ENCODE peak calls at places on chromosomes 5 and 9, in five cellular contexts. N is heart right ventricle, R is uterus, D is SK-N-SH, L is fibroblast of lung. V is an unnamed sample.

GRCh38 chr5:140497897-140498296 is 49.6 kb upstream of the EIF4EBP3 start:
- DNase-seq in D (no peak), R (no peak), L (no peak), N (no peak), V (no peak)

GRCh38 chr5:136032564-136032963 is 3.8 kb downstream of the TGFBI start:
- DNase-seq in L (peak; percentile 66), R (no peak), D (no peak), N (no peak), V (peak; percentile 94)

GRCh38 chr5:167950126-167950721 is 341.2 kb upstream of the WWC1 start:
- DNase-seq in R (no peak), D (no peak), N (no peak), L (peak; percentile 72), V (peak; percentile 50)

GRCh38 chr5:87412417-87413115 is at the start of gene CCNH:
- DNase-seq in R (peak; percentile 99), D (peak; percentile 86), N (peak; percentile 99), L (peak; percentile 98), V (peak; percentile 96)

GRCh38 chr5:56447232-56447631 is 214.1 kb upstream of the ANKRD55 start:
- DNase-seq in R (no peak), L (no peak), D (no peak), N (no peak), V (no peak)

GRCh38 chr9:134811673-134812668 is 68.6 kb upstream of the FCN2 start:
- DNase-seq in R (no peak), L (peak; percentile 61), N (no peak), D (no peak), V (no peak)

GRCh38 chr9:87646546-87646945 is 79.4 kb upstream of the CTSL start:
- DNase-seq in D (no peak), L (no peak), N (no peak), R (no peak), V (no peak)

GRCh38 chr5:179549973-179550510 is 312 bp upstream of the RUFY1 start:
- DNase-seq in R (no peak), N (no peak), D (peak; percentile 59), L (peak; percentile 52), V (peak; percentile 28)

GRCh38 chr5:54063817-54064216 is 246.6 kb downstream of the ARL15 start:
- DNase-seq in L (peak; percentile 71), R (no peak), N (no peak), D (no peak), V (no peak)

GRCh38 chr5:140042551-140043507 is at the start of gene NRG2:
- DNase-seq in R (peak; percentile 67), L (peak; percentile 30), D (peak; percentile 94), N (peak; percentile 77), V (no peak)

GRCh38 chr5:54484219-54484894 is 28.9 kb downstream of the HSPB3 start:
- DNase-seq in D (no peak), L (no peak), R (no peak), N (no peak), V (no peak)

GRCh38 chr5:176525677-176526076 is 11.5 kb downstream of the RNF44 start:
- DNase-seq in L (no peak), R (no peak), D (no peak), N (no peak), V (no peak)

GRCh38 chr9:115595951-115596742 is 478.2 kb upstream of the TNC start:
- DNase-seq in D (no peak), R (no peak), L (peak; percentile 59), N (no peak), V (no peak)

GRCh38 chr5:145936401-145937131 is at the start of gene SH3RF2:
- DNase-seq in N (peak; percentile 40), R (no peak), L (peak; percentile 63), D (no peak), V (peak; percentile 79)

GRCh38 chr9:130483281-130483949 is 38.7 kb downstream of the ASS1 start:
- DNase-seq in D (peak; percentile 75), R (no peak), N (no peak), L (no peak), V (no peak)

GRCh38 chr9:113611461-113612215 is 148.1 kb downstream of the RGS3 start:
- DNase-seq in R (no peak), D (no peak), L (no peak), N (no peak), V (no peak)

GRCh38 chr5:141234109-141234508 is 11.0 kb downstream of the PCDHB14 start:
- DNase-seq in L (peak; percentile 4), R (no peak), D (no peak), N (no peak), V (no peak)

GRCh38 chr5:87210743-87211142 is 56.9 kb upstream of the RASA1 start:
- DNase-seq in D (no peak), L (no peak), N (no peak), R (no peak), V (peak; percentile 86)

GRCh38 chr9:93658184-93658925 is 82.0 kb downstream of the PHF2 start:
- DNase-seq in R (no peak), L (no peak), D (no peak), N (no peak), V (no peak)

GRCh38 chr9:36823934-36824333 is 210.1 kb downstream of the PAX5 start:
- DNase-seq in L (no peak), R (no peak), D (no peak), N (no peak), V (no peak)

GRCh38 chr9:91811024-91811909 is 138.8 kb downstream of the ROR2 start:
- DNase-seq in L (no peak), D (peak; percentile 63), R (no peak), N (no peak), V (no peak)

GRCh38 chr9:78788101-78788500 is 491.2 kb downstream of the PSAT1 start:
- DNase-seq in N (no peak), D (no peak), L (peak; percentile 23), R (no peak), V (no peak)

GRCh38 chr5:106522296-106522695 is 1148.4 kb downstream of the EFNA5 start:
- DNase-seq in D (no peak), N (no peak), R (no peak), L (peak; percentile 34), V (no peak)

GRCh38 chr9:68980341-68980914 is 33.5 kb downstream of the PRKACG start:
- DNase-seq in R (no peak), L (no peak), D (no peak), N (no peak), V (no peak)

GRCh38 chr5:81134066-81134465 is 99.1 kb upstream of the CKMT2 start:
- DNase-seq in R (no peak), L (no peak), N (no peak), D (no peak), V (peak; percentile 27)

GRCh38 chr9:124038239-124038638 is 26.7 kb downstream of the LHX2 start:
- DNase-seq in R (no peak), D (no peak), N (no peak), L (no peak), V (no peak)
- H3K27me3 ChIP-seq in R (peaks cover 8% of the 10 kb centered on the region), D (peaks cover 49% of the 10 kb centered on the region), N (peaks cover 78% of the 10 kb centered on the region), L (peaks cover 27% of the 10 kb centered on the region), V (peaks cover 25% of the 10 kb centered on the region)

GRCh38 chr5:149855371-149855770 is 89.2 kb downstream of the PDE6A start:
- DNase-seq in D (no peak), N (no peak), R (no peak), L (peak; percentile 45), V (no peak)

GRCh38 chr5:149853019-149853648 is 91.5 kb downstream of the PDE6A start:
- DNase-seq in D (peak; percentile 73), R (peak; percentile 82), N (peak; percentile 80), L (peak; percentile 82), V (peak; percentile 56)

GRCh38 chr5:149851211-149851610 is 93.4 kb downstream of the PDE6A start:
- DNase-seq in D (no peak), L (no peak), N (no peak), R (no peak), V (no peak)

GRCh38 chr5:149854881-149855280 is 89.7 kb downstream of the PDE6A start:
- DNase-seq in N (no peak), L (no peak), D (no peak), R (no peak), V (no peak)

GRCh38 chr5:149853701-149854100 is 90.9 kb downstream of the PDE6A start:
- DNase-seq in R (no peak), D (no peak), L (no peak), N (no peak), V (no peak)
- TF ChIP-seq CTCF in R (no peak), D (no peak), L (no peak), N (no peak), V (no peak)

GRCh38 chr9:34665381-34666250 is 3.2 kb upstream of the CCL27 start:
- DNase-seq in L (peak; percentile 95), R (peak; percentile 98), D (peak; percentile 96), N (peak; percentile 96), V (peak; percentile 86)

GRCh38 chr9:34665109-34665380 is 2.6 kb upstream of the CCL27 start:
- DNase-seq in L (no peak), R (no peak), N (no peak), D (no peak), V (no peak)

GRCh38 chr9:34662544-34663295 is at the start of gene CCL27:
- DNase-seq in L (no peak), N (no peak), D (no peak), R (no peak), V (peak; percentile 80)

GRCh38 chr9:34663296-34663590 is 786 bp upstream of the CCL27 start:
- DNase-seq in N (no peak), L (no peak), R (no peak), D (no peak), V (no peak)

DNA sequence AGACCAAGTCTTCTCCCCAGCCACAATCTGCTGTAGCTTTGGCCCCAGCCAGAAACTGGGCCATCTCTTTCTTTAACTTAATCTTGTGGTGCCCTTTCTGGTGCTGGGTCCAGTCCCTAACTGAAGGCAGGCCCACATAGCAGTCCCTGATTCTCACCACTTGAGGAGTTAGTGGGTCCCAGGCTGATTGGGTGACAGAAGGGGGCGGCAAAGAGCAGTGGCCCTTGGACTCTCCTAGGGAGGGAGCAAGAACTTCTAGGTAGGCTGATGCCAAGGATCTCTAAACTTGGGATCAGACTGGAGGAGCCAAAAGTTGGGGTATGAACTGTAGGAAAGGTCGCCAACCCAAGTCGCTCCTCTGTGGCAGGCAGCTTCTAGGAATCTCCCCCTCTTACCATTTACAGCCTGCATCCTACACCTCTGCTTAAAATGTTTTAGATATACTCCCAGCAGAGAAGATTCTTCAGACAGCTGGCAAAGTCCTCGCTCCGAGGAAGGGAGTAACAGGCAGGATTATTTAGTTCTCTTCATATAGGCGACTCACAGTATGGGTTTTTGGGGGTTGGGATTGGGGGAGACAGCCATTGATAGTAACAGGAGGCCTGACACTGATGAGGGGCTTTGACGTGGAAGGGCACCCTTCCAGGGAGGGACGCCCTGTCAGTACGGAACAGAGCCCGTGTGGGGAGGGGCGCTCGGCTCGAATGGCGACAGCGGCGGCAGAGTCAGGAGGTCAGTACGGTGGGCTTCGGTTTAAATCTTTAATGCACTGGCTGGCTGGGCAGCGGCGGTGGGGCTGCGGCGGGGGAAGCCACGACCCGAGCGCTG is 2.0 kb upstream of the CCL27 start:
- DNase-seq in L (peak; percentile 69), D (peak; percentile 69), N (peak; percentile 85), R (peak; percentile 84), V (peak; percentile 63)
- H3K4me3 ChIP-seq in L (peak overlapping the region; percentile 63), D (peak overlapping the region; percentile 80), N (peak overlapping the region; percentile 83), R (peak overlapping the region; percentile 83), V (peak overlapping the region; percentile 91)

GRCh38 chr9:98837516-98837915 is 30.0 kb downstream of the GALNT12 start:
- DNase-seq in D (no peak), L (no peak), R (no peak), N (no peak), V (no peak)

GRCh38 chr9:98838155-98838904 is 30.9 kb downstream of the GALNT12 start:
- DNase-seq in N (no peak), D (no peak), R (no peak), L (no peak), V (no peak)

GRCh38 chr9:98836206-98836605 is 28.7 kb downstream of the GALNT12 start:
- DNase-seq in D (no peak), L (no peak), R (no peak), N (no peak), V (no peak)

GRCh38 chr9:98839724-98840123 is 32.3 kb downstream of the GALNT12 start:
- DNase-seq in N (no peak), L (no peak), R (no peak), D (no peak), V (no peak)

GRCh38 chr9:98839166-98839565 is 31.7 kb downstream of the GALNT12 start:
- DNase-seq in L (no peak), N (no peak), D (no peak), R (no peak), V (no peak)
- H3K27me3 ChIP-seq in L (no peaks in the 10 kb centered on the region), N (no peaks in the 10 kb centered on the region), D (no peaks in the 10 kb centered on the region), R (no peaks in the 10 kb centered on the region), V (no peaks in the 10 kb centered on the region)